ENCODE peak calls at places on chromosomes 13 and 19, in six cellular contexts. D is NCI-H2171 treated with DMSO at 0.1 percent for 48 hours; C is AG08396; G is foreskin fibroblast; Q is body of pancreas; H is stimulated activated CD4-positive, alpha-beta T cell treated with anti-CD3 and anti-CD28 coated beads, Interleukin-15, amount 100 ng/mL, for 1 hour. W is an unnamed sample.

GRCh38 chr13:76884167-76884566 is 2.0 kb downstream of the KCTD12 start:
- DNase-seq in D (peak; percentile 36), C (peak; percentile 45), G (peak; percentile 46), Q (peak; percentile 35), H (no peak), W (peak; percentile 74)

GRCh38 chr19:52034051-52034728 is 6.0 kb upstream of the ZNF614 start:
- DNase-seq in D (no peak), C (no peak), G (no peak), Q (no peak), H (no peak), W (no peak)

GRCh38 chr19:14408641-14409120 is 10.5 kb downstream of the DDX39A start:
- DNase-seq in D (no peak), C (no peak), G (no peak), Q (no peak), H (no peak), W (no peak)

GRCh38 chr19:18100710-18101109 is 3.1 kb downstream of the MAST3 start:
- DNase-seq in D (no peak), C (no peak), G (no peak), Q (no peak), H (no peak), W (no peak)

GRCh38 chr19:510606-511100 is 3.4 kb downstream of the TPGS1 start:
- DNase-seq in D (peak; percentile 89), C (peak; percentile 91), G (peak; percentile 77), Q (peak; percentile 73), H (peak; percentile 87), W (peak; percentile 90)

GRCh38 chr19:30273184-30273583 is 99.0 kb upstream of the ZNF536 start:
- DNase-seq in D (no peak), C (no peak), G (no peak), Q (no peak), H (no peak), W (no peak)

GRCh38 chr19:33177417-33177976 is 16.6 kb upstream of the LRP3 start:
- DNase-seq in D (no peak), C (peak; percentile 69), G (no peak), Q (no peak), H (no peak), W (peak; percentile 92)

GRCh38 chr13:59437902-59438301 is 725.8 kb downstream of the DIAPH3 start:
- DNase-seq in D (no peak), C (peak; percentile 21), G (no peak), Q (no peak), H (no peak), W (no peak)

GRCh38 chr13:114143806-114144605 is 11.6 kb upstream of the RASA3 start:
- DNase-seq in D (no peak), C (no peak), G (no peak), Q (peak; percentile 81), H (no peak), W (no peak)

GRCh38 chr13:91398413-91399188 is at the start of gene GPC5:
- DNase-seq in D (peak; percentile 62), C (peak; percentile 93), G (peak; percentile 34), Q (peak; percentile 70), H (peak; percentile 81), W (peak; percentile 62)

GRCh38 chr19:42560731-42561130 is 32.5 kb upstream of the CEACAM1 start:
- DNase-seq in D (no peak), C (no peak), G (no peak), Q (no peak), H (no peak), W (no peak)

GRCh38 chr13:102648046-102648445 is 46.8 kb downstream of the METTL21C start:
- DNase-seq in D (peak; percentile 51), C (no peak), G (no peak), Q (no peak), H (no peak), W (no peak)

GRCh38 chr19:489418-490196 is 6.7 kb upstream of the MADCAM1 start:
- DNase-seq in D (no peak), C (peak; percentile 64), G (no peak), Q (no peak), H (no peak), W (no peak)

GRCh38 chr19:15015946-15016542 is 33.2 kb upstream of the CASP14 start:
- DNase-seq in D (no peak), C (peak; percentile 29), G (no peak), Q (peak; percentile 53), H (no peak), W (no peak)

GRCh38 chr19:47003611-47003935 is 16.1 kb upstream of the NPAS1 start:
- DNase-seq in D (no peak), C (peak; percentile 62), G (no peak), Q (no peak), H (no peak), W (no peak)